ENCODE peak calls at places on chromosomes 16 and 17, in ten cellular contexts. W is tibial nerve, U is right lobe of liver, R is heart left ventricle, X is esophagus muscularis mucosa, G is esophagus squamous epithelium, Y is body of pancreas, Z is ovary, O is uterus, H is A549. E is an unnamed sample.

GRCh38 chr17:63989622-63990345 is 8.4 kb upstream of the PRR29 start:
- DNase-seq in U (no peak), R (no peak), Z (no peak), O (no peak), Y (no peak), G (no peak), H (no peak), X (no peak), W (no peak), E (peak; percentile 32)

GRCh38 chr17:46832306-46832895 is 13.9 kb upstream of the WNT3 start:
- DNase-seq in U (no peak), O (no peak), G (no peak), Z (no peak), H (no peak), R (no peak), Y (no peak), W (no peak), X (no peak), E (no peak)

GRCh38 chr17:81237591-81238489 is 1.0 kb downstream of the TEPSIN start:
- DNase-seq in W (no peak), O (no peak), Z (no peak), X (no peak), U (no peak), R (no peak), G (no peak), Y (no peak), H (no peak), E (no peak)

GRCh38 chr16:88561485-88562369 is 8.5 kb upstream of the ZC3H18 start:
- DNase-seq in O (peak; percentile 45), Y (peak; percentile 54), Z (peak; percentile 56), X (no peak), U (peak; percentile 51), W (no peak), G (no peak), R (no peak), H (peak; percentile 57), E (peak; percentile 31)

GRCh38 chr17:21283482-21284318 is 811 bp upstream of the MAP2K3 start:
- DNase-seq in G (no peak), W (no peak), U (peak; percentile 71), R (no peak), H (no peak), Z (peak; percentile 77), O (no peak), X (no peak), Y (peak; percentile 54), E (no peak)

GRCh38 chr17:78738245-78738644 is 43.8 kb downstream of the CYTH1 start:
- DNase-seq in W (no peak), Z (no peak), R (no peak), G (no peak), Y (no peak), H (no peak), O (no peak), U (no peak), X (no peak), E (no peak)

GRCh38 chr17:17280613-17281549 is at the start of gene COPS3:
- DNase-seq in Z (peak; percentile 98), O (peak; percentile 98), U (peak; percentile 99), G (peak; percentile 86), R (peak; percentile 99), W (peak; percentile 96), X (peak; percentile 99), H (peak; percentile 99), Y (peak; percentile 99), E (peak; percentile 99)

GRCh38 chr16:88617268-88618031 is 20.9 kb upstream of the IL17C start:
- DNase-seq in Y (no peak), R (no peak), O (no peak), X (no peak), Z (no peak), W (no peak), U (no peak), H (no peak), G (no peak), E (no peak)

GRCh38 chr17:32504166-32504990 is 17.6 kb downstream of the CDK5R1 start:
- DNase-seq in Y (no peak), Z (no peak), H (no peak), G (no peak), O (no peak), X (no peak), U (no peak), R (no peak), W (no peak), E (peak; percentile 48)

GRCh38 chr17:30372755-30373154 is 6.0 kb upstream of the CPD start:
- DNase-seq in G (no peak), Z (no peak), R (no peak), H (peak; percentile 64), X (no peak), W (no peak), Y (no peak), O (no peak), U (no peak), E (no peak)

GRCh38 chr17:69059458-69060205 is 1.1 kb downstream of the ABCA9 start:
- DNase-seq in H (no peak), U (no peak), X (no peak), R (no peak), O (no peak), W (no peak), Z (no peak), G (no peak), Y (no peak), E (no peak)

GRCh38 chr16:10577305-10578202 is 2.8 kb downstream of the EMP2 start:
- DNase-seq in X (no peak), U (no peak), R (peak; percentile 79), W (no peak), Y (peak; percentile 36), O (peak; percentile 22), G (no peak), H (no peak), Z (peak; percentile 34), E (no peak)
- H3K4me1 ChIP-seq in X (peaks cover 55% of the 10 kb centered on the region), U (no peaks in the 10 kb centered on the region), R (peaks cover 66% of the 10 kb centered on the region), W (peaks cover 55% of the 10 kb centered on the region), Y (peaks cover 40% of the 10 kb centered on the region), O (no peaks in the 10 kb centered on the region), G (peaks cover 37% of the 10 kb centered on the region), H (peaks cover 8% of the 10 kb centered on the region), Z (peaks cover 24% of the 10 kb centered on the region), E (peaks cover 33% of the 10 kb centered on the region)

GRCh38 chr17:44556854-44557606 is at the start of gene FZD2:
- DNase-seq in R (peak; percentile 91), Y (peak; percentile 76), G (peak; percentile 39), H (peak; percentile 98), W (peak; percentile 86), X (peak; percentile 98), O (peak; percentile 95), U (peak; percentile 33), Z (peak; percentile 88), E (peak; percentile 84)
- TF ChIP-seq POLR2A in R (peak; percentile 18), Y (peak; percentile 49), G (no peak), H (peak; percentile 68), W (peak; percentile 54), X (no peak), O (no peak), U (no peak), Z (no peak), E (no peak)

GRCh38 chr17:77207689-77208216 is 67.0 kb downstream of the SEC14L1 start:
- DNase-seq in Y (no peak), G (no peak), X (no peak), R (no peak), H (no peak), U (no peak), W (no peak), Z (no peak), O (no peak), E (peak; percentile 14)
- H3K4me1 ChIP-seq in Y (peaks cover 5% of the 10 kb centered on the region), G (peaks cover 2% of the 10 kb centered on the region), X (peaks cover 18% of the 10 kb centered on the region), R (peaks cover 53% of the 10 kb centered on the region), H (no peaks in the 10 kb centered on the region), U (no peaks in the 10 kb centered on the region), W (peaks cover 56% of the 10 kb centered on the region), Z (no peaks in the 10 kb centered on the region), O (no peaks in the 10 kb centered on the region), E (no peaks in the 10 kb centered on the region)

DNA sequence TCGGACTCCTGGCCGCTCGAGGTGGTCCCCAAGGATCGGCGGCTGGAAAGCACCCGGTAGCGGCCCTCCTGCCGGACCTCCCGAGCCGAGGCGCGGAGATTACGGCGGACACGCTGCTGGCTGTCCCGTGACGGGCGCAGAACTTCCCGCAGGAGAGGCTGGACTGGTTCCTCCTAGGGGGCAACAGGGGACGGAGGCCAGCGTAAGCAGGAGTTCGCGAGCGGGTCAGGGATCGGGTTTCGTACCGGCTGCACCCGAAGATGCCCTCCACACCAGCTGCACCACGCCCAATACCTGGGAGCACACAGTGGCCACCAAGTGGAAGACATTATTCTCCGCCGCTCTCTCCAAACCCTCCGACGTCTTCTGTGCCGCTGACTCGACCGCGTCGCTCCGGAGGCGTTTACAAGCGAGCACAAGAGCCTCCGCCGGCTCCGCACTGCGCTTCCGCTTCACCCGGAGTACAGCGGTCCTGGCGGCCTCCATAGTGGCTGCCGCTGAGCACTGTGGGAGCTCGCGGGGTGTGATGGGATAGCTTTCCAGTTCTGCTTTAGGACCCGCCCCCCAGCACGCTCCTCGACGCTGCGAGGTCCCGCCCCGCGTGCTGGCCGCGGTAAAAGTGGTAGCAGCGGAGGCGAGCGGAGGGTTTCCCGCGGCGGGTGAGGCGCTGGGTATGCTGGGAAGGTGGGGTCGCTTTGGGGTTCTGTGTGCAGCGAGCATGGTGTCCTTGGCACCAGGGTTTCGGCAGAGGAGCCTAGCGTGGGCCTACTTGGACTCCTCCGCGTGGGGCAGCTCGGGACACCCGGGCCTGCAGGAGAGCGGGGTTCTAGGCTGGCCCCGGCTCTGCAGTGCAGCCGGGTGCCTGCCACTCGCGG is at the start of the genes PRMT7 and SLC7A6OS:
- DNase-seq in U (peak; percentile 93), G (peak; percentile 80), Y (peak; percentile 87), R (peak; percentile 92), O (peak; percentile 80), X (peak; percentile 95), H (peak; percentile 89), W (peak; percentile 74), Z (peak; percentile 84), E (peak; percentile 97)
- TF ChIP-seq POLR2A in U (peak; percentile 71), G (peak; percentile 58), Y (peak; percentile 86), R (peak; percentile 76), O (peak; percentile 38), X (peak; percentile 61), H (peak; percentile 91), W (peak; percentile 76), Z (peak; percentile 48), E (peak; percentile 82)

GRCh38 chr17:82960419-82961271 is 118.8 kb upstream of the METRNL start:
- DNase-seq in U (peak; percentile 24), R (no peak), G (no peak), Y (no peak), W (no peak), H (no peak), X (no peak), O (no peak), Z (peak; percentile 30), E (peak; percentile 41)
- H3K4me1 ChIP-seq in U (no peaks in the 10 kb centered on the region), R (peaks cover 9% of the 10 kb centered on the region), G (peaks cover 8% of the 10 kb centered on the region), Y (peaks cover 4% of the 10 kb centered on the region), W (peaks cover 10% of the 10 kb centered on the region), H (no peaks in the 10 kb centered on the region), X (peaks cover 12% of the 10 kb centered on the region), O (no peaks in the 10 kb centered on the region), Z (peaks cover 1% of the 10 kb centered on the region), E (peaks cover 8% of the 10 kb centered on the region)

E was measured in Peyer's patch.